ENCODE peak calls at places on chromosomes 12 and 14, in four cellular contexts. J is stimulated activated CD4-positive, alpha-beta T cell treated with anti-CD3 and anti-CD28 coated beads, Interleukin-2, amount 100 ng/mL, for 48 hours; K is WTC11; W is stomach. Y is an unnamed sample.

GRCh38 chr12:116693259-116694227 is 44.3 kb downstream of the SPRING1 start:
- DNase-seq in W (peak), J (no peak), K (no peak), Y (no peak)

GRCh38 chr12:110465024-110465423 is 3.0 kb downstream of the GPN3 start:
- DNase-seq in J (no peak), K (no peak), W (no peak), Y (no peak)

GRCh38 chr14:102545461-102546265 is 36.1 kb upstream of the ANKRD9 start:
- DNase-seq in K (peak), J (no peak), W (no peak), Y (no peak)

GRCh38 chr12:26767116-26767515 is 65.9 kb downstream of the ITPR2 start:
- DNase-seq in W (no peak), J (no peak), K (no peak), Y (no peak)

GRCh38 chr14:69685716-69686115 is 74.3 kb downstream of the SUSD6 start:
- DNase-seq in J (no peak), W (peak), K (no peak), Y (no peak)

GRCh38 chr14:102779574-102780315 is 2.5 kb downstream of the TRAF3 start:
- DNase-seq in K (no peak), J (no peak), W (no peak), Y (no peak)

GRCh38 chr12:3964404-3964803 is 91.2 kb upstream of the PARP11 start:
- DNase-seq in W (no peak), J (no peak), K (peak), Y (no peak)

GRCh38 chr12:113875681-113876080 is 90.4 kb downstream of the RBM19 start:
- DNase-seq in K (no peak), W (no peak), J (no peak), Y (no peak)

GRCh38 chr14:86038401-86038985 is 508.5 kb downstream of the FLRT2 start:
- DNase-seq in J (peak), W (peak), K (peak), Y (peak)

GRCh38 chr12:52774629-52775250 is 2.4 kb downstream of the KRT76 start:
- DNase-seq in J (no peak), W (no peak), K (no peak), Y (no peak)

GRCh38 chr12:68905731-68906130 is 27.2 kb downstream of the CPM start:
- DNase-seq in W (no peak), K (no peak), J (no peak), Y (no peak)

Y was measured in activated T-cell treated with anti-CD3 and anti-CD28 coated beads for 48 hours.